ENCODE peak calls at places on chromosomes 1 and 21, in five cellular contexts. F is K562, Z is GM12878, X is HepG2, A is H1. K is an unnamed sample.

GRCh38 chr1:15692121-15692682 is 8.1 kb downstream of the PLEKHM2 start:
- DNase-seq in X (no peak), Z (no peak), A (no peak), F (peak; percentile 59), K (no peak)

GRCh38 chr1:19033516-19033840 is 77.0 kb upstream of the IFFO2 start:
- DNase-seq in A (no peak), X (no peak), F (no peak), Z (no peak), K (peak; percentile 5)

GRCh38 chr1:180257028-180257386 is 26.9 kb downstream of the LHX4 start:
- DNase-seq in X (no peak), Z (no peak), F (no peak), A (no peak), K (no peak)

GRCh38 chr1:243286409-243287127 is 30.7 kb downstream of the SDCCAG8 start:
- DNase-seq in F (no peak), Z (no peak), A (no peak), X (no peak), K (no peak)

GRCh38 chr1:44619261-44619900 is 54.9 kb downstream of the TMEM53 start:
- DNase-seq in Z (no peak), A (no peak), X (no peak), F (no peak), K (no peak)

GRCh38 chr1:207259391-207259790 is 62.1 kb upstream of the CD55 start:
- DNase-seq in F (no peak), X (peak; percentile 23), Z (no peak), A (no peak), K (no peak)

GRCh38 chr1:145918992-145919939 is 749 bp upstream of the PEX11B start:
- DNase-seq in A (no peak), Z (no peak), X (peak; percentile 56), F (peak; percentile 57), K (peak; percentile 44)

GRCh38 chr21:27339902-27340301 is 373.0 kb upstream of the ADAMTS5 start:
- DNase-seq in F (no peak), X (no peak), A (no peak), Z (no peak), K (no peak)

GRCh38 chr1:203607169-203607873 is 19.3 kb upstream of the ATP2B4 start:
- DNase-seq in X (no peak), F (peak; percentile 46), A (no peak), Z (no peak), K (no peak)

GRCh38 chr1:245322673-245323072 is 167.9 kb downstream of the KIF26B start:
- DNase-seq in X (no peak), Z (no peak), F (no peak), A (no peak), K (no peak)

GRCh38 chr1:209207701-209208286 is 375.7 kb upstream of the CAMK1G start:
- DNase-seq in F (peak; percentile 41), X (peak; percentile 24), Z (no peak), A (peak; percentile 62), K (peak; percentile 83)

GRCh38 chr1:26358411-26359384 is 4.8 kb upstream of the CRYBG2 start:
- DNase-seq in F (peak; percentile 52), X (peak; percentile 90), A (no peak), Z (no peak), K (no peak)

GRCh38 chr1:183674339-183674738 is 21.2 kb upstream of the APOBEC4 start:
- DNase-seq in Z (no peak), X (no peak), F (no peak), A (no peak), K (no peak)

GRCh38 chr1:35122311-35122710 is 43.1 kb downstream of the ZMYM1 start:
- DNase-seq in F (no peak), A (no peak), X (no peak), Z (no peak), K (no peak)

GRCh38 chr1:53299233-53299632 is 28.6 kb downstream of the LRP8 start:
- DNase-seq in Z (no peak), X (no peak), A (no peak), F (no peak), K (no peak)

GRCh38 chr1:229316166-229316565 is 26.7 kb downstream of the CCSAP start:
- DNase-seq in F (no peak), A (no peak), X (no peak), Z (no peak), K (no peak)

GRCh38 chr1:232629250-232630046 is 485 bp downstream of the SIPA1L2 start:
- DNase-seq in Z (no peak), X (no peak), A (no peak), F (no peak), K (peak; percentile 60)

GRCh38 chr1:30975217-30975616 is 66.7 kb upstream of the SDC3 start:
- DNase-seq in A (no peak), F (no peak), X (peak; percentile 62), Z (no peak), K (no peak)

GRCh38 chr1:163320891-163321290 is 863 bp upstream of the NUF2 start:
- DNase-seq in F (no peak), X (peak; percentile 1), A (no peak), Z (no peak), K (no peak)

GRCh38 chr1:7420706-7421105 is 350.4 kb upstream of the VAMP3 start:
- DNase-seq in Z (no peak), A (no peak), X (no peak), F (no peak), K (peak; percentile 5)

GRCh38 chr1:10796029-10796944 is at the start of gene CASZ1:
- DNase-seq in Z (no peak), A (peak; percentile 47), X (peak; percentile 62), F (peak; percentile 84), K (peak; percentile 91)

GRCh38 chr1:147273409-147274307 is 31.2 kb downstream of the CHD1L start:
- DNase-seq in F (peak; percentile 71), A (no peak), Z (peak; percentile 9), X (peak; percentile 56), K (no peak)

GRCh38 chr21:44434568-44434925 is 20.8 kb upstream of the LRRC3 start:
- DNase-seq in Z (no peak), X (no peak), F (no peak), A (no peak), K (no peak)

GRCh38 chr1:27026621-27027574 is 14.2 kb upstream of the TENT5B start:
- DNase-seq in X (no peak), A (no peak), F (peak; percentile 92), Z (no peak), K (peak; percentile 84)

GRCh38 chr1:156025873-156026272 is 5.1 kb upstream of the SSR2 start:
- DNase-seq in X (peak; percentile 62), Z (no peak), F (peak; percentile 54), A (peak; percentile 47), K (peak; percentile 72)

GRCh38 chr1:156804572-156805243 is 11.9 kb downstream of the SH2D2A start:
- DNase-seq in Z (no peak), A (no peak), X (no peak), F (no peak), K (no peak)

GRCh38 chr1:27416387-27417111 is 24.1 kb downstream of the GPR3 start:
- DNase-seq in X (peak; percentile 44), F (peak; percentile 79), A (no peak), Z (peak; percentile 70), K (no peak)

GRCh38 chr1:35855016-35855700 is 27.9 kb upstream of the AGO1 start:
- DNase-seq in X (no peak), F (no peak), Z (no peak), A (no peak), K (peak; percentile 30)

GRCh38 chr1:24892188-24893153 is 37.6 kb downstream of the RUNX3 start:
- DNase-seq in X (no peak), Z (no peak), F (no peak), A (no peak), K (no peak)

GRCh38 chr1:40662864-40663263 is 2.6 kb downstream of the RIMS3 start:
- DNase-seq in Z (no peak), F (no peak), A (no peak), X (no peak), K (no peak)

GRCh38 chr1:248013229-248013710 is at the start of gene OR2L5:
- DNase-seq in F (no peak), Z (no peak), A (no peak), X (no peak), K (no peak)
- TF ChIP-seq ATF2 in F (no peak), Z (no peak), A (no peak), X (no peak), K (no peak)

GRCh38 chr1:115134850-115135484 is 45.7 kb upstream of the TSPAN2 start:
- DNase-seq in A (no peak), X (no peak), Z (no peak), F (no peak), K (no peak)
- TF ChIP-seq ATF2 in A (no peak), X (no peak), Z (no peak), F (no peak), K (no peak)

GRCh38 chr1:28955930-28956552 is 41.7 kb downstream of the EPB41 start:
- DNase-seq in A (no peak), F (no peak), X (no peak), Z (no peak), K (no peak)
- TF ChIP-seq ATF2 in A (no peak), F (no peak), X (no peak), Z (no peak), K (no peak)

DNA sequence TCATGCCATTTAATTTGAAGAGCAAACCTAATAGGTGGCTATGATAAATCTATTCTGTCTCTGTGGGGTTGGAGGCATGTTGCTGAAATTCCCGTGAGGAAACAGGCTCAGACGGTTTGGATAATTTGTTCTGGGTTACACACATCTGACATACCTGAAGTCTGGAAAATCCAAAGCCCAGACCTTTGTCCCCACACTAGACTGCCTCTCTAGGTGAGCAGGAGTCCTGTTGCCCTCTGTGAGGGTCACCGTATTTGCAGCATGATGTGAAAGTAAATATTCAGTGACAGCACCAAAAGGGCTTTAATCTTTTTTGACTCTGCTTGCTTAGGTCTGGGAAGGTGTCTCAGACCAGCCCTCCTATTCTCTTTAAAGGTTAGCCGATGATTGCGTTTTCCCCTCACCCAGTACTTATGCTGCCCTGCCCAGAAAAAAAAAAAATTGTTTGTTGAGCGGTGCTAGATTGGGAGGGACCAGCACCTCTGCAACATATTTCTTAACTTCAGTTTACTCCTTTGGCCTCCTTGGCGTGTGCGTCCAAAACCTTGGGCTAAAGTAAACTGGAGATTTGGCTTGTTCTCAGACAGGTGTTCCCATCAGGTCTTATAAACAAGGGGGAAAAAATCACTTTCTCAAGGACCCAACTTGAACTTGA is 67.0 kb downstream of the CACHD1 start:
- DNase-seq in Z (no peak), F (no peak), A (no peak), X (peak; percentile 24), K (no peak)
- TF ChIP-seq ATF2 in Z (no peak), F (no peak), A (no peak), X (no peak), K (no peak)

DNA sequence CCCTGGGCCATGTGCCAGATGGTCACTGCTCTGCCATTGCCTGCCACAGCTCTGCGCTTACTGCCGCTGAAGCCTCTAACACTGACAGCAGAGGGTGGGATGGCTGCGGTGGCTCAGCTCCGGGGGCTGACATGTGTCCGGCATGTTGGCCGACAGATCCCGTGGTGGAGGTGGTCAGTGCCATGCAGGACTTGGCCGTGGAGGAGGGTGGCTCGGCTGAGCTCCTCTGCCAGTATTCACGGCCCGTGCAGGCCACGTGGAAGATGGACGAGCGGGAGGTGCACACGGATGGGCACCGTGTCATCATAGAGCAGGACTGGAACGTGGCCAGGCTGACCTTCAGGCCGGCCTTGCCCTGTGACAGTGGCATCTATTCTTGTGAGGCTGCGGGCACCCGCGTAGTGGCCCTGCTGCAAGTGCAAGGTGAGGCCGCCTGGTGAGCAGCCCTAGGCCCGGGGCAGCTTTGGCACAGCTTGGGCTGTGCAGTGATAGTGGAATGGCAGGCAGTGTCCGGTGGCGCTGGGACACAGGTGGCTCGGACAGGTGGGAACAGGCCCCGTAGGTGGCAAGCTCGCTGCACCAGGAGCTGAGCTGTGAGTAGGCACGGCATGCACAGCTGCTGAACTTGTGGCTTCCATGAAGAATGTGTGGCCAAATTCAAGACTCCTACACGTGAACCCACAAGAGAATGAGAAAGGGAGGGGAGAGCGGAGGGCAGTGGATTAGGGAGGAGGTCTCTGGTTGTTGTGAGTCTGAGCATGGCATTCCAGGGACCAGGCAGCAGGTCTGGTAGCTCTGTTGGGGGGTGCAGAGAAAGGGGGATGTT is 91.8 kb downstream of the TRIM11 start:
- DNase-seq in F (no peak), X (no peak), A (no peak), Z (no peak), K (no peak)
- TF ChIP-seq ATF2 in F (no peak), X (no peak), A (no peak), Z (no peak), K (no peak)

K was measured in WTC11.